ENCODE peak calls at places on chromosomes 13 and 19, in six cellular contexts. One of them, this sample, is unnamed.
A peak's percentile ranks its signal among the peaks of the same experiment; 100 is the strongest.

GRCh38 chr13:83150616-83151307 is 731.5 kb downstream of the SLITRK1 start:
- DNase-seq in CD4-positive, CD25-positive, alpha-beta regulatory T cell: no peak
- DNase-seq in amniotic stem cell: no peak
- DNase-seq in T-helper 2 cell: no peak
- DNase-seq in GM18507: no peak
- DNase-seq in T-helper 22 cell: no peak
- DNase-seq in this sample: no peak

GRCh38 chr13:42345367-42345766 is 73.4 kb downstream of the AKAP11 start:
- DNase-seq in amniotic stem cell: no peak
- DNase-seq in GM18507: no peak
- DNase-seq in T-helper 2 cell: no peak
- DNase-seq in T-helper 22 cell: no peak
- DNase-seq in CD4-positive, CD25-positive, alpha-beta regulatory T cell: no peak
- DNase-seq in this sample: no peak

GRCh38 chr13:111602874-111603273 is 282.4 kb downstream of the TEX29 start:
- DNase-seq in amniotic stem cell: no peak
- DNase-seq in T-helper 2 cell: no peak
- DNase-seq in GM18507: no peak
- DNase-seq in CD4-positive, CD25-positive, alpha-beta regulatory T cell: no peak
- DNase-seq in T-helper 22 cell: no peak
- DNase-seq in this sample: no peak

GRCh38 chr13:88005188-88005587 is 334.0 kb downstream of the SLITRK5 start:
- DNase-seq in CD4-positive, CD25-positive, alpha-beta regulatory T cell: no peak
- DNase-seq in GM18507: no peak
- DNase-seq in T-helper 2 cell: no peak
- DNase-seq in T-helper 22 cell: no peak
- DNase-seq in amniotic stem cell: no peak
- DNase-seq in this sample: no peak

GRCh38 chr13:98014766-98015165 is 61.3 kb downstream of the IPO5 start:
- DNase-seq in T-helper 22 cell: no peak
- DNase-seq in GM18507: no peak
- DNase-seq in CD4-positive, CD25-positive, alpha-beta regulatory T cell: no peak
- DNase-seq in amniotic stem cell: peak; percentile 58
- DNase-seq in T-helper 2 cell: no peak
- DNase-seq in this sample: no peak

GRCh38 chr13:23695711-23696512 is 125.7 kb downstream of the TNFRSF19 start:
- DNase-seq in T-helper 2 cell: no peak
- DNase-seq in amniotic stem cell: no peak
- DNase-seq in T-helper 22 cell: peak; percentile 12
- DNase-seq in GM18507: peak; percentile 53
- DNase-seq in CD4-positive, CD25-positive, alpha-beta regulatory T cell: peak; percentile 90
- DNase-seq in this sample: peak; percentile 16

GRCh38 chr13:52845766-52846566 is 2.5 kb downstream of the PCDH8 start:
- DNase-seq in amniotic stem cell: no peak
- DNase-seq in GM18507: no peak
- DNase-seq in CD4-positive, CD25-positive, alpha-beta regulatory T cell: peak; percentile 49
- DNase-seq in T-helper 2 cell: no peak
- DNase-seq in T-helper 22 cell: no peak
- DNase-seq in this sample: no peak

GRCh38 chr13:89748716-89749115 is 1598.8 kb upstream of the MIR17HG start:
- DNase-seq in GM18507: no peak
- DNase-seq in T-helper 2 cell: no peak
- DNase-seq in amniotic stem cell: no peak
- DNase-seq in T-helper 22 cell: no peak
- DNase-seq in CD4-positive, CD25-positive, alpha-beta regulatory T cell: no peak
- DNase-seq in this sample: no peak

GRCh38 chr19:12194827-12195500 is 32.1 kb downstream of the ZNF136 start:
- DNase-seq in CD4-positive, CD25-positive, alpha-beta regulatory T cell: peak; percentile 35
- DNase-seq in amniotic stem cell: peak; percentile 11
- DNase-seq in T-helper 2 cell: peak; percentile 13
- DNase-seq in GM18507: no peak
- DNase-seq in T-helper 22 cell: peak; percentile 8
- DNase-seq in this sample: peak; percentile 47

GRCh38 chr13:113969973-113970611 is 3.8 kb downstream of the C13orf46 start:
- DNase-seq in GM18507: no peak
- DNase-seq in T-helper 2 cell: no peak
- DNase-seq in amniotic stem cell: no peak
- DNase-seq in CD4-positive, CD25-positive, alpha-beta regulatory T cell: no peak
- DNase-seq in T-helper 22 cell: no peak
- DNase-seq in this sample: no peak

GRCh38 chr19:53768401-53768800 is 55.7 kb downstream of the NLRP12 start:
- DNase-seq in CD4-positive, CD25-positive, alpha-beta regulatory T cell: no peak
- DNase-seq in T-helper 2 cell: no peak
- DNase-seq in GM18507: no peak
- DNase-seq in amniotic stem cell: no peak
- DNase-seq in T-helper 22 cell: no peak
- DNase-seq in this sample: no peak

GRCh38 chr19:42271861-42272534 is 2.9 kb downstream of the CIC start:
- DNase-seq in T-helper 22 cell: no peak
- DNase-seq in CD4-positive, CD25-positive, alpha-beta regulatory T cell: no peak
- DNase-seq in T-helper 2 cell: no peak
- DNase-seq in amniotic stem cell: no peak
- DNase-seq in GM18507: no peak
- DNase-seq in this sample: no peak

GRCh38 chr19:953501-954271 is 27.9 kb downstream of the ARID3A start:
- DNase-seq in GM18507: no peak
- DNase-seq in T-helper 2 cell: no peak
- DNase-seq in amniotic stem cell: no peak
- DNase-seq in CD4-positive, CD25-positive, alpha-beta regulatory T cell: no peak
- DNase-seq in T-helper 22 cell: no peak
- DNase-seq in this sample: no peak

GRCh38 chr13:34988330-34988791 is 46.3 kb downstream of the NBEA start:
- DNase-seq in CD4-positive, CD25-positive, alpha-beta regulatory T cell: no peak
- DNase-seq in amniotic stem cell: no peak
- DNase-seq in GM18507: no peak
- DNase-seq in T-helper 2 cell: no peak
- DNase-seq in T-helper 22 cell: no peak
- DNase-seq in this sample: no peak